ENCODE peak calls at places on chromosomes 5 and 9, in four cellular contexts. P is heart left ventricle, J is spleen, Z is A549. O is an unnamed sample. For H3K9me3, the result is how much of the 10 kb centered on the place peaks cover.

GRCh38 chr5:16863380-16864007 is 72.6 kb downstream of the MYO10 start:
- DNase-seq in P (no peak), J (no peak), Z (no peak), O (no peak)

GRCh38 chr5:171867786-171868185 is 82.2 kb downstream of the SMIM23 start:
- DNase-seq in Z (no peak), J (no peak), P (no peak), O (no peak)

GRCh38 chr5:135174315-135175096 is 140.5 kb upstream of the PITX1 start:
- DNase-seq in P (no peak), Z (peak), J (no peak), O (no peak)

GRCh38 chr9:68827833-68828744 is 123.0 kb downstream of the PIP5K1B start:
- DNase-seq in J (no peak), P (no peak), Z (no peak), O (no peak)

GRCh38 chr5:160183075-160183474 is 46.2 kb upstream of the FABP6 start:
- DNase-seq in Z (no peak), P (no peak), J (no peak), O (no peak)

GRCh38 chr5:91840412-91840811 is 457.3 kb upstream of the ARRDC3 start:
- DNase-seq in P (no peak), J (no peak), Z (no peak), O (no peak)

GRCh38 chr9:79264511-79265448 is 307.0 kb upstream of the TLE4 start:
- DNase-seq in Z (no peak), P (no peak), J (no peak), O (no peak)

GRCh38 chr5:25858019-25858418 is 1180.4 kb downstream of the CDH9 start:
- DNase-seq in J (no peak), Z (peak), P (no peak), O (peak)

GRCh38 chr9:91433180-91433579 is 9.5 kb upstream of the NFIL3 start:
- DNase-seq in J (no peak), Z (peak), P (no peak), O (no peak)

GRCh38 chr9:98010450-98010849 is 27.3 kb downstream of the ANP32B start:
- DNase-seq in P (no peak), J (no peak), Z (peak), O (no peak)

GRCh38 chr9:69168709-69169217 is 5.3 kb upstream of the TJP2 start:
- DNase-seq in J (peak), Z (no peak), P (peak), O (no peak)

GRCh38 chr9:137198051-137198747 is 2.3 kb downstream of the TPRN start:
- DNase-seq in Z (no peak), J (no peak), P (no peak), O (no peak)

GRCh38 chr5:51201708-51202107 is 181.5 kb upstream of the ISL1 start:
- DNase-seq in J (no peak), P (no peak), Z (no peak), O (no peak)

GRCh38 chr9:98488578-98489312 is 220.0 kb downstream of the GABBR2 start:
- DNase-seq in J (no peak), Z (peak), P (no peak), O (no peak)

GRCh38 chr5:172466062-172466461 is 11.7 kb upstream of the SH3PXD2B start:
- DNase-seq in P (no peak), Z (no peak), J (no peak), O (no peak)

GRCh38 chr9:124309665-124310064 is 51.9 kb downstream of the NEK6 start:
- DNase-seq in J (no peak), Z (peak), P (no peak), O (no peak)

GRCh38 chr5:179870403-179870903 is 11.8 kb upstream of the MRNIP start:
- DNase-seq in J (peak), Z (peak), P (peak), O (peak)

GRCh38 chr5:107615173-107615856 is 55.4 kb downstream of the EFNA5 start:
- DNase-seq in J (no peak), Z (peak), P (no peak), O (no peak)

GRCh38 chr5:169149317-169149716 is 151.6 kb downstream of the SLIT3 start:
- DNase-seq in P (no peak), Z (peak), J (no peak), O (no peak)

GRCh38 chr5:171639966-171640365 is 145.7 kb upstream of the SMIM23 start:
- DNase-seq in Z (no peak), P (no peak), J (no peak), O (no peak)

GRCh38 chr9:8521112-8521511 is 721.5 kb upstream of the DMAC1 start:
- DNase-seq in P (no peak), Z (no peak), J (no peak), O (no peak)

GRCh38 chr5:2675548-2675947 is 75.9 kb downstream of the IRX2 start:
- DNase-seq in P (no peak), J (no peak), Z (no peak), O (no peak)

GRCh38 chr9:18061332-18061731 is 412.6 kb upstream of the ADAMTSL1 start:
- DNase-seq in J (no peak), Z (no peak), P (no peak), O (no peak)

GRCh38 chr5:174235993-174236528 is 190.6 kb downstream of the NSG2 start:
- DNase-seq in Z (no peak), P (no peak), J (no peak), O (no peak)

DNA sequence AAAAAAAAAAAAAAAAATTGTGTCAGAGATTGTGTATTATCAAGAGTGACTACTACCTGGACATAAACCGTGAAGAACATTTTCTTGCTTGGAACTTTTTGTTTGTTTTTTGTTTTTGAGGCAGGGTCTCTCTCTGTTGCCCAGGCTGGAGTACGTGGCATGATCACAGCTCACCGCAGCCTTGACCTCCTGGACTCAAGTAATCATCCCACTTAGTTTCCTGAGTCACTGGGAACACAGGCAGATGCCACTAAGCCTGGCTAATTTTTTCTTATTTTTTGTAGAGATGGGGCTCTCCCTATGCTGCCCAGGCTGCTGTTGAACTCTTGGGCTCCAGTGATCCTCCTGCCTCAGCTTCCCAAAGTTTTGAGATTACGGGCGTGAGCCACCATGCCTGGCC is 25.8 kb downstream of the DCP2 start:
- DNase-seq in P (no peak), Z (no peak), J (no peak), O (no peak)
- TF ChIP-seq POLR2A in P (no peak), Z (no peak), J (no peak), O (no peak)

GRCh38 chr5:138900281-138900965 is 25.3 kb upstream of the LRRTM2 start:
- DNase-seq in P (no peak), J (no peak), Z (no peak), O (no peak)

GRCh38 chr5:138901716-138902115 is 26.6 kb upstream of the LRRTM2 start:
- DNase-seq in P (no peak), J (no peak), Z (no peak), O (no peak)

GRCh38 chr5:138903113-138903789 is 28.1 kb upstream of the LRRTM2 start:
- DNase-seq in J (no peak), Z (no peak), P (no peak), O (no peak)

GRCh38 chr5:138909734-138910133 is 34.6 kb upstream of the LRRTM2 start:
- DNase-seq in J (no peak), P (no peak), Z (no peak), O (no peak)

DNA sequence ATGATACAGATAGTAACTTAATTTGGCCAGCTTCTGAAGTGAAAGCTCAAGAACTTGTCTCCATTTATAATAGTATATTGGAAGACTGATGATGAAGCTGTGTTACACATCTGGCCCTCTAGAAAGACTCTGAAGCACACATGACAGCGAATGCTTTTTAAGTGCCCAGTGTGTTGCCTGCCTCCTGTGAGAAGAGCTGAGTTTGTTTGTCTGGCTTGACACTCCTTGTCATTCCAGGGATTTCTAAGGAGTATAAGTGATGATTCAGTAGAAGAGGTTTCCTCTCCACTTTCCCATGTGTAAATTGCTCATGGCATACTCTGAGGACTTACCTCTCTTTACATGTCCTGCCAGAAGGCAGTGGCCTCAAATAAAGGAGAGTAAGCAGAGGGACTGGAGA is 30.4 kb upstream of the LRRTM2 start:
- DNase-seq in J (no peak), P (no peak), Z (peak), O (no peak)
- H3K9me3 ChIP-seq in J (under half), P (under half), Z (under half), O (under half)

DNA sequence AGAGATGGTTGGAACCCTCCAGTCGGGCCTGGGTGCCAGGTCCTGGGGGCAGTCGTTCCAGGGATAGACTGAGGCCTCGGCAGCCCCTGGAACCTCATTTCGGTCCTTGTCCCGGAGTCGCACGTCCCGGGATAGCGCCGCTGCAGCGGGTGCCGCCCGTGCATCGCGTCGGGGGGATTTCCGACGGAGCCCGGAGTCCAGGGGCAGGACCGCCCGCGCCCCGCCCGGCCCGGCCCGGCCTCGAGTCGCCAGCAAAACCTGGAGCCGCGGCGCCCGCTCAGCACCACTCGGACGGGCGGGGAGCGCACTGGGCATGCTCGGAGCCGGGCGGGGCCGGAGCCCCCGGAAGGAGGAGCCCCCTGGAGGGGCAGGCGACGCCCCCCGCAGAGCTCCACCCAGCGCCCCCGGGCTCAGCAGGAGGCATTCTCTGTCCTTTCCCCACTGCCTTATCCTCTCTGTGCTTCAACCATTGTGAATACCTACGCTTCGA is 1.6 kb upstream of the PTPN3 start:
- DNase-seq in P (peak), Z (peak), J (no peak), O (peak)
- TF ChIP-seq POLR2A in P (no peak), Z (peak), J (no peak), O (no peak)

DNA sequence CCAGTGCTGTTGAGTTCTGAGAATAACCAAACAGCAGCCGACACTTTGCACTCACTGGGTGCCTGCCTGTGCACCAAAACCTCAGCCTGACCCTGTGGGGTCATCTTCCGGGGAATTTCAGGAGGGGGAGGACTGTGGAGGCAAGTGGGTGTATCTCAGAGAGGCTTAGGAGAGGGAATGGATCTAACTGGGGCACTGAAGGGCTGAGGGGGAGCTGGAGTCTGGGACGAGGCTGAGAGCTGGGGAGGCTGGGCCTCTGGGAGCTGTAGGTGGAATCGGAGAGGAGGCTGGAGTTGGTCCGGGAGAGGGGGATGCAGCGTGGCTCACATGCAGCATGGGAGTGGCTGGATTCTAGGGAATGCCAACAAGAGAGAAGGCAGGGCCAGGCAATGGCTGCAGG is 14.9 kb upstream of the ASS1 start:
- DNase-seq in P (no peak), J (no peak), Z (no peak), O (no peak)
- H3K9me3 ChIP-seq in P (under half), J (under half), Z (under half), O (under half)

DNA sequence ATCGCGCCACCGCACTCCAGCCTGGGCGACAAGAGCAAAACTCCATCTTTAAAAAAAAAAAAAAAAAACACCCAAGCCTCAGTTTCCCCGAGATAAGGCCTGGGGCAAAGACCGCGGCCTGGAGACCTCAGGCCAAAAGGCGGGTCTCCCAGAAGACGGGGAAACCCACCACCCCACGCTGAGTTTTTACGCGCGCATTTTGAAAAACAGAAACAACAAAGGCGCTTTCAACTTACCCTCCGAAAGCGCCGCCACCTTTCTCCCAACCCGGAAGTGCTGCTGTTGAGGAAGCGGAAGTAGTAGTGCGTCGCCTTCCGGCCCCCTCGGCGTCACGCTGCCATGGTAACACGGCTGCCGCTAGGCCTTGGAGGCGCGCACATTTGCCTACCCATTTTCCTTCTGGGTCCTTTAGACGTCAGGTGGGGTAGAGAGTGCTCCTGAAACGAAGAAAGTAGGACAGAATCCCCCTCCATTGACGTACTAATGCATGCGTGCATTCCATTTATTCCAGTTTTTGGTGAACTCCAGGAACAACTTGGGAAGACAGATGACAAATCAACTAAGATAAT is at the start of gene TTF1:
- DNase-seq in P (peak), J (peak), Z (peak), O (peak)
- TF ChIP-seq POLR2A in P (peak), J (no peak), Z (peak), O (no peak)

GRCh38 chr5:158436271-158437065 is 577.5 kb upstream of the CLINT1 start:
- DNase-seq in Z (no peak), J (no peak), P (no peak), O (no peak)
- H3K9me3 ChIP-seq in Z (under half), J (under half), P (under half), O (under half)

O was measured in testis.